ENCODE peak calls at places on chromosomes 12 and 14, in nine cellular contexts. One of them, this sample, is unnamed.

GRCh38 chr14:38502241-38502640 is 246.3 kb upstream of the CLEC14A start:
- DNase-seq in brain microvascular endothelial cell: no peak
- DNase-seq in AG09309: no peak
- DNase-seq in hepatocyte: no peak
- DNase-seq in suprapubic skin: no peak
- DNase-seq in PC-9: no peak
- DNase-seq in ascending aorta: no peak
- DNase-seq in foreskin fibroblast: no peak
- DNase-seq in upper lobe of right lung: no peak
- DNase-seq in this sample: no peak

GRCh38 chr12:52493172-52493571 is at the start of gene KRT6A:
- DNase-seq in brain microvascular endothelial cell: no peak
- DNase-seq in AG09309: no peak
- DNase-seq in hepatocyte: no peak
- DNase-seq in suprapubic skin: no peak
- DNase-seq in PC-9: peak; percentile 60
- DNase-seq in ascending aorta: no peak
- DNase-seq in foreskin fibroblast: no peak
- DNase-seq in upper lobe of right lung: no peak
- DNase-seq in this sample: no peak

GRCh38 chr12:94731733-94732360 is 81.5 kb upstream of the TMCC3 start:
- DNase-seq in brain microvascular endothelial cell: no peak
- DNase-seq in AG09309: no peak
- DNase-seq in hepatocyte: no peak
- DNase-seq in suprapubic skin: no peak
- DNase-seq in PC-9: no peak
- DNase-seq in ascending aorta: no peak
- DNase-seq in foreskin fibroblast: no peak
- DNase-seq in upper lobe of right lung: no peak
- DNase-seq in this sample: peak; percentile 77

GRCh38 chr14:102971314-102971713 is 48.9 kb downstream of the AMN start:
- DNase-seq in brain microvascular endothelial cell: no peak
- DNase-seq in AG09309: no peak
- DNase-seq in hepatocyte: no peak
- DNase-seq in suprapubic skin: no peak
- DNase-seq in PC-9: no peak
- DNase-seq in ascending aorta: no peak
- DNase-seq in foreskin fibroblast: no peak
- DNase-seq in upper lobe of right lung: no peak
- DNase-seq in this sample: no peak

GRCh38 chr14:98494582-98494981 is 777.4 kb downstream of the BCL11B start:
- DNase-seq in brain microvascular endothelial cell: no peak
- DNase-seq in AG09309: no peak
- DNase-seq in hepatocyte: no peak
- DNase-seq in suprapubic skin: no peak
- DNase-seq in PC-9: no peak
- DNase-seq in ascending aorta: no peak
- DNase-seq in foreskin fibroblast: no peak
- DNase-seq in upper lobe of right lung: no peak
- DNase-seq in this sample: no peak

GRCh38 chr14:97874394-97874793 is 1077.2 kb downstream of the VRK1 start:
- DNase-seq in brain microvascular endothelial cell: no peak
- DNase-seq in AG09309: no peak
- DNase-seq in hepatocyte: no peak
- DNase-seq in suprapubic skin: no peak
- DNase-seq in PC-9: no peak
- DNase-seq in ascending aorta: no peak
- DNase-seq in foreskin fibroblast: no peak
- DNase-seq in upper lobe of right lung: no peak
- DNase-seq in this sample: no peak

GRCh38 chr12:53869500-53869899 is 69.1 kb upstream of the HOXC13 start:
- DNase-seq in brain microvascular endothelial cell: no peak
- DNase-seq in AG09309: no peak
- DNase-seq in hepatocyte: no peak
- DNase-seq in suprapubic skin: no peak
- DNase-seq in PC-9: peak; percentile 44
- DNase-seq in ascending aorta: no peak
- DNase-seq in foreskin fibroblast: no peak
- DNase-seq in upper lobe of right lung: no peak
- DNase-seq in this sample: no peak

GRCh38 chr12:107748472-107748871 is 12.5 kb downstream of the PRDM4 start:
- DNase-seq in brain microvascular endothelial cell: peak; percentile 71
- DNase-seq in AG09309: peak; percentile 37
- DNase-seq in hepatocyte: no peak
- DNase-seq in suprapubic skin: no peak
- DNase-seq in PC-9: no peak
- DNase-seq in ascending aorta: no peak
- DNase-seq in foreskin fibroblast: peak; percentile 65
- DNase-seq in upper lobe of right lung: no peak
- DNase-seq in this sample: no peak

GRCh38 chr14:23579311-23579630 is 681 bp upstream of the JPH4 start:
- DNase-seq in brain microvascular endothelial cell: no peak
- DNase-seq in AG09309: no peak
- DNase-seq in hepatocyte: no peak
- DNase-seq in suprapubic skin: no peak
- DNase-seq in PC-9: no peak
- DNase-seq in ascending aorta: no peak
- DNase-seq in foreskin fibroblast: no peak
- DNase-seq in upper lobe of right lung: no peak
- DNase-seq in this sample: no peak

DNA sequence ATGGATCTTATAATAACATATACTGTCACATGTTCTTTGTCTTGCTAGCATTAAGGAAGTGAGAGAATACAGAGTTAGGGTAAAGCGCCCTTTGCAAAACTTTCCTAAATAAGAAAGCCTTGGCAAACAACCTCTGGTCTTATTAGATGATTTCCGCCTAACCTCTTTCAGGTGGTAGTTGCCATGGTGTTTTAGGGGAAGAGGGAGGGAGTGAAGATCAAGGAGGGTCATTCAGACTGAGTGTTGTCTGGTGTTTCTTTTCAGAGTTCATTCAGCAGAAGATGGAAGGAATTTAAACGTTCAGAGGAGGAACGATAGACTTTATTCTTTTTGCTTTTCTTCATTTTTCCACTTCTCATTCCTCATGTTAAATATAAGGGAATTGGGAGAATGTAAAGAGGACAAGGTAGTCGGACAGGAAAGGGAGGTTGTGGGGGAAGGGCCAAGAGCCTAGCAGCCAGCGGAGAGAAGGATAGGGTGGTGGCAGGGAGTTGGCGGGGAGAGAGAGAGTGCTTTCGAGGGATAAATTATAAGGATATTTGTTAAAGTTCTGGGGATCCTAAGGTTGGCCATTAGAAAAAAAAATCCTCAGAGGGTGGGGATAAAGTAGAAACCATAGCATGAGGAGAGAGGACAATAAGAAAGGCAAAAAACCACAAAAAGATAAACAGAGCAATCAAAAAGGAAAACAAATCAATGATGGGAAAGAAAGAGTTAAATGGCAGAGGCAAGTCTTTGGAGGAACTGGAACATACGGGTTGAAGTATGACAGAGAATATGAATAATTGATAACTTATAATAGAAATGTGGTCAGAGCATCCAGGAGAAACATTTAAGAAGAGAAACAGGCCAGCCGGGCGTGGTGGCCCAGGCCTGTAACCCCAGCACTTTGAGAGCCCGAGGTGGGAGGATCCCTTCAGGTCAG is 17.5 kb upstream of the SALL2 start:
- DNase-seq in brain microvascular endothelial cell: no peak
- DNase-seq in AG09309: no peak
- DNase-seq in hepatocyte: no peak
- DNase-seq in suprapubic skin: no peak
- DNase-seq in PC-9: no peak
- DNase-seq in ascending aorta: no peak
- DNase-seq in foreskin fibroblast: no peak
- DNase-seq in upper lobe of right lung: no peak
- DNase-seq in this sample: peak; percentile 21
- H3K4me3 ChIP-seq in brain microvascular endothelial cell: no peak overlapping the region
- H3K4me3 ChIP-seq in AG09309: no peak overlapping the region
- H3K4me3 ChIP-seq in hepatocyte: no peak overlapping the region
- H3K4me3 ChIP-seq in suprapubic skin: no peak overlapping the region
- H3K4me3 ChIP-seq in PC-9: no peak overlapping the region
- H3K4me3 ChIP-seq in ascending aorta: no peak overlapping the region
- H3K4me3 ChIP-seq in foreskin fibroblast: no peak overlapping the region
- H3K4me3 ChIP-seq in upper lobe of right lung: no peak overlapping the region
- H3K4me3 ChIP-seq in this sample: no peak overlapping the region

GRCh38 chr12:131370321-131370720 is 340.6 kb upstream of the SFSWAP start:
- DNase-seq in brain microvascular endothelial cell: no peak
- DNase-seq in AG09309: no peak
- DNase-seq in hepatocyte: no peak
- DNase-seq in suprapubic skin: no peak
- DNase-seq in PC-9: no peak
- DNase-seq in ascending aorta: peak; percentile 31
- DNase-seq in foreskin fibroblast: no peak
- DNase-seq in upper lobe of right lung: no peak
- DNase-seq in this sample: no peak

GRCh38 chr12:131370791-131371579 is 339.9 kb upstream of the SFSWAP start:
- DNase-seq in brain microvascular endothelial cell: no peak
- DNase-seq in AG09309: no peak
- DNase-seq in hepatocyte: no peak
- DNase-seq in suprapubic skin: peak; percentile 53
- DNase-seq in PC-9: no peak
- DNase-seq in ascending aorta: peak; percentile 56
- DNase-seq in foreskin fibroblast: no peak
- DNase-seq in upper lobe of right lung: no peak
- DNase-seq in this sample: no peak

GRCh38 chr12:131369094-131369845 is 341.6 kb upstream of the SFSWAP start:
- DNase-seq in brain microvascular endothelial cell: no peak
- DNase-seq in AG09309: no peak
- DNase-seq in hepatocyte: no peak
- DNase-seq in suprapubic skin: no peak
- DNase-seq in PC-9: no peak
- DNase-seq in ascending aorta: peak; percentile 54
- DNase-seq in foreskin fibroblast: no peak
- DNase-seq in upper lobe of right lung: no peak
- DNase-seq in this sample: no peak

GRCh38 chr12:131372706-131373195 is 338.1 kb upstream of the SFSWAP start:
- DNase-seq in brain microvascular endothelial cell: no peak
- DNase-seq in AG09309: no peak
- DNase-seq in hepatocyte: no peak
- DNase-seq in suprapubic skin: no peak
- DNase-seq in PC-9: no peak
- DNase-seq in ascending aorta: peak; percentile 11
- DNase-seq in foreskin fibroblast: no peak
- DNase-seq in upper lobe of right lung: no peak
- DNase-seq in this sample: no peak

GRCh38 chr12:131371580-131372475 is 339.1 kb upstream of the SFSWAP start:
- DNase-seq in brain microvascular endothelial cell: no peak
- DNase-seq in AG09309: no peak
- DNase-seq in hepatocyte: no peak
- DNase-seq in suprapubic skin: peak; percentile 59
- DNase-seq in PC-9: no peak
- DNase-seq in ascending aorta: peak; percentile 37
- DNase-seq in foreskin fibroblast: no peak
- DNase-seq in upper lobe of right lung: no peak
- DNase-seq in this sample: no peak
- H3K4me3 ChIP-seq in brain microvascular endothelial cell: no peak overlapping the region
- H3K4me3 ChIP-seq in AG09309: no peak overlapping the region
- H3K4me3 ChIP-seq in hepatocyte: no peak overlapping the region
- H3K4me3 ChIP-seq in suprapubic skin: peak overlapping the region; percentile 26
- H3K4me3 ChIP-seq in PC-9: no peak overlapping the region
- H3K4me3 ChIP-seq in ascending aorta: no peak overlapping the region
- H3K4me3 ChIP-seq in foreskin fibroblast: no peak overlapping the region
- H3K4me3 ChIP-seq in upper lobe of right lung: no peak overlapping the region
- H3K4me3 ChIP-seq in this sample: no peak overlapping the region

DNA sequence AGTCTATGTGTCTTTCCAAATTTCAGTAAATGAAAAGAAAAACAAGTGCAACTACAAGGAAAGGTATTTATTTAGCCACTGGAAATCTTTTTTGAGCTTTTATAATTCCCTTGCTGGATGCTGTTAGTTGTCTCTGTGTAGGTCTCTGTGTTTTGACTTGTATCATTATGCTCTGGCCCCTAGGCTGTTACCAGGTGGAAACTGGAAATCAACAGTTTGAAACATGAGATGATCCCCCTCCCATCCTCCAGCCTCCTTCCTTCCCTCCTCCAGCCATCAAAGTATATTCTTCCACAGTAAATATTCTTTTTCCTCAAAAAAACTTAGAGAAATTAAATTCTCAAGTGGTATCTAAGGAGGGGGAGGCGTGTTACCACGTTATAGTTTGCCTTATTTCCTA is 948 bp upstream of the DCN start:
- DNase-seq in brain microvascular endothelial cell: no peak
- DNase-seq in AG09309: no peak
- DNase-seq in hepatocyte: no peak
- DNase-seq in suprapubic skin: no peak
- DNase-seq in PC-9: no peak
- DNase-seq in ascending aorta: no peak
- DNase-seq in foreskin fibroblast: no peak
- DNase-seq in upper lobe of right lung: no peak
- DNase-seq in this sample: no peak
- H3K4me3 ChIP-seq in brain microvascular endothelial cell: no peak overlapping the region
- H3K4me3 ChIP-seq in AG09309: no peak overlapping the region
- H3K4me3 ChIP-seq in hepatocyte: no peak overlapping the region
- H3K4me3 ChIP-seq in suprapubic skin: peak overlapping the region; percentile 43
- H3K4me3 ChIP-seq in PC-9: no peak overlapping the region
- H3K4me3 ChIP-seq in ascending aorta: no peak overlapping the region
- H3K4me3 ChIP-seq in foreskin fibroblast: no peak overlapping the region
- H3K4me3 ChIP-seq in upper lobe of right lung: no peak overlapping the region
- H3K4me3 ChIP-seq in this sample: no peak overlapping the region

DNA sequence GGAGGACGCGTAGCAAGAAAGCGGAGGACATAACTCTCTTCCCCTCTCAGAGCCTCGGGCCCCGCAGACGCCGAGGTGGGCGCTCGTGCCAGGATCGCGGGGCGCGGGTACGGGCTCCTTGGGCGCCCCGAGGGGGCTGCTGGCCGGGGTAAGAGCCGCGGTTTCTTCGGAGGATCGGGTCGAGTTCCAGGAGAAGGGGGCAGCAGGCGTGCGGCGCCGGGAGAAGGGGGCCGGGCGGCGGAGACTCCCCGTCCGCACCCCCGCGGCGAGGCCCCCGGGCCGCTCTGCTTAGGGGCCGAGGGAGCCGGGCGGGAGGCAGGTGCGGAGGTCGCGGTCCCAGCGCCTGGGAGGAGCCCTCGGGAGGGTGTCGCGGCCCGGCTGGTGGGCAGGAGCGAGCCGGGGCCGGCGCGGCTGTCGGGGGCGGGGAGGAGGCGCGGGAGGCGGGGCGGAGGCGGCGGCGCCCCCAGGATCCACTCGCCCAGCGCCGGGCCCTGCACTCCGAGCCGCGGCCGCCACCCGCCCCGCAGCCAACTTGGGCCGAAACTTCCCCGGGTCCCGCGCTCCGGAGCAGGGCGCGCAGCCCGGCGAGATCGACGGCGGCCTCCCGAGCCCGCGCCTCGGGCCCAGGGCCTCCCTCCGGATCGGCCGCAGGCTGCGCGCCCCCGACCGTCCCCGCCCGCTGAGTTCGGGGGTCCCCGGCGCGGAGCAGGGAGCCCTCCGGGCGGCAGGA is 64.4 kb downstream of the FBXL14 start:
- DNase-seq in brain microvascular endothelial cell: no peak
- DNase-seq in AG09309: no peak
- DNase-seq in hepatocyte: peak; percentile 44
- DNase-seq in suprapubic skin: no peak
- DNase-seq in PC-9: peak; percentile 41
- DNase-seq in ascending aorta: no peak
- DNase-seq in foreskin fibroblast: no peak
- DNase-seq in upper lobe of right lung: peak; percentile 60
- DNase-seq in this sample: peak; percentile 20
- H3K4me3 ChIP-seq in brain microvascular endothelial cell: peak overlapping the region; percentile 48
- H3K4me3 ChIP-seq in AG09309: peak overlapping the region; percentile 41
- H3K4me3 ChIP-seq in hepatocyte: peak overlapping the region; percentile 75
- H3K4me3 ChIP-seq in suprapubic skin: peak overlapping the region; percentile 74
- H3K4me3 ChIP-seq in PC-9: no peak overlapping the region
- H3K4me3 ChIP-seq in ascending aorta: peak overlapping the region; percentile 87
- H3K4me3 ChIP-seq in foreskin fibroblast: peak overlapping the region; percentile 59
- H3K4me3 ChIP-seq in upper lobe of right lung: peak overlapping the region; percentile 42
- H3K4me3 ChIP-seq in this sample: peak overlapping the region; percentile 33

This sample was measured in WERI-Rb-1.